ENCODE peak calls at places on chromosomes 6 and 20, in four cellular contexts. D, J, U and X are unnamed samples.

GRCh38 chr20:62818592-62819493 is 2.0 kb downstream of the COL9A3 start:
- DNase-seq in J (no peak), D (no peak), U (peak), X (peak)

GRCh38 chr6:31919624-31920303 is 7.8 kb upstream of the C2 start:
- DNase-seq in U (no peak), D (no peak), J (no peak), X (no peak)

GRCh38 chr6:43396408-43397149 is 27.1 kb upstream of the ZNF318 start:
- DNase-seq in J (no peak), D (no peak), U (no peak), X (no peak)

GRCh38 chr20:7859371-7859802 is 80.9 kb downstream of the HAO1 start:
- DNase-seq in J (no peak), D (no peak), U (peak), X (peak)

GRCh38 chr20:64030371-64031134 is 5.4 kb upstream of the C20orf204 start:
- DNase-seq in J (no peak), U (no peak), D (no peak), X (no peak)

GRCh38 chr20:54144847-54145246 is 28.9 kb downstream of the CYP24A1 start:
- DNase-seq in U (no peak), D (no peak), J (no peak), X (no peak)

GRCh38 chr6:135209803-135210202 is 28.7 kb downstream of the MYB start:
- DNase-seq in J (no peak), D (no peak), U (no peak), X (no peak)

GRCh38 chr20:42611423-42611822 is 578.3 kb downstream of the PTPRT start:
- DNase-seq in J (no peak), D (no peak), U (no peak), X (no peak)

GRCh38 chr6:105024803-105025202 is 67.9 kb downstream of the LIN28B start:
- DNase-seq in J (no peak), U (no peak), D (no peak), X (no peak)

GRCh38 chr20:57707849-57708693 is 1.7 kb downstream of the PMEPA1 start:
- DNase-seq in D (no peak), U (no peak), J (no peak), X (no peak)

GRCh38 chr20:59813126-59813947 is 120.1 kb downstream of the SYCP2 start:
- DNase-seq in D (no peak), J (no peak), U (no peak), X (no peak)

GRCh38 chr6:20830576-20830975 is 296.3 kb downstream of the CDKAL1 start:
- DNase-seq in J (no peak), U (no peak), D (no peak), X (no peak)

GRCh38 chr6:113719056-113719455 is 138.1 kb upstream of the MARCKS start:
- DNase-seq in U (no peak), J (peak), D (no peak), X (no peak)

GRCh38 chr20:57400262-57400701 is 9.1 kb downstream of the RBM38 start:
- DNase-seq in J (no peak), U (no peak), D (no peak), X (no peak)

GRCh38 chr20:4437131-4437530 is 284.6 kb upstream of the PRND start:
- DNase-seq in D (no peak), J (no peak), U (no peak), X (no peak)

GRCh38 chr6:113858067-113858604 is 991 bp downstream of the MARCKS start:
- DNase-seq in J (no peak), U (no peak), D (no peak), X (peak)

GRCh38 chr20:49455691-49456090 is 26.8 kb downstream of the KCNB1 start:
- DNase-seq in U (no peak), J (no peak), D (no peak), X (no peak)

GRCh38 chr20:50415516-50416268 is 94.5 kb upstream of the PTPN1 start:
- DNase-seq in U (peak), J (peak), D (no peak), X (peak)

GRCh38 chr6:153602387-153602786 is 436.7 kb upstream of the OPRM1 start:
- DNase-seq in D (no peak), J (no peak), U (no peak), X (no peak)

GRCh38 chr20:55057779-55058415 is 582.5 kb downstream of the DOK5 start:
- DNase-seq in D (no peak), J (no peak), U (no peak), X (no peak)

GRCh38 chr6:2952557-2953095 is 18.7 kb downstream of the SERPINB6 start:
- DNase-seq in U (peak), J (peak), D (peak), X (peak)

GRCh38 chr6:106334646-106335448 is 9.3 kb upstream of the ATG5 start:
- DNase-seq in J (peak), D (peak), U (peak), X (peak)

GRCh38 chr6:169252805-169253189 is 849 bp downstream of the THBS2 start:
- DNase-seq in J (no peak), D (no peak), U (no peak), X (no peak)

GRCh38 chr20:38186788-38187221 is 21.7 kb upstream of the TGM2 start:
- DNase-seq in J (peak), U (no peak), D (no peak), X (no peak)

GRCh38 chr6:130677766-130678165 is 149.4 kb upstream of the SMLR1 start:
- DNase-seq in J (no peak), U (no peak), D (no peak), X (no peak)

GRCh38 chr6:130677312-130677711 is 149.9 kb upstream of the SMLR1 start:
- DNase-seq in U (no peak), D (no peak), J (no peak), X (no peak)

GRCh38 chr6:130681028-130681427 is 146.2 kb upstream of the SMLR1 start:
- DNase-seq in D (no peak), J (no peak), U (no peak), X (no peak)

GRCh38 chr6:130679684-130680083 is 147.5 kb upstream of the SMLR1 start:
- DNase-seq in U (no peak), D (no peak), J (no peak), X (no peak)

GRCh38 chr6:130680118-130680517 is 147.1 kb upstream of the SMLR1 start:
- DNase-seq in U (no peak), J (no peak), D (no peak), X (no peak)
- TF ChIP-seq ELF1 in U (no peak), J (no peak), D (no peak), X (no peak)

DNA sequence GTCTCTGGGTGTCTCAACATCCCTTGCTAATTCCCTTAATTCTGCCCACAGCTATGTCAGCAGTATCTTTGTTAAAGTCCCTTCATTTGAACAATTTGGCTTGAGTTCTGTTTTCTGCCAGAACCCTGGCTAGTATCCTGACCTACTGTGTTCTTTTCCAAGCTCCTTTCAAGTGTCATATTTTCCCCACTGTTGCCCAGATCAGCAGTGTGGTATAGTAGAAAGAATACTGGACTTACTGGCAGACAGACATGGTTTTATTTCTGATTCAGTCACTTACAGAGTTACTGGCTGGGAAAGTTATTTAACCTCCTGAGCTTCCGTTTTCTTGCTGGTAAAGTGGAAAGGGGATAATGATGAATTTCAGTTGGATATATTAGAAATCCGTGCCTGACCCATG is 39.8 kb upstream of the RAB23 start:
- DNase-seq in D (no peak), J (no peak), U (no peak), X (no peak)
- TF ChIP-seq ELF1 in D (no peak), J (no peak), U (no peak), X (no peak)

GRCh38 chr6:163580311-163581030 is 166.0 kb downstream of the QKI start:
- DNase-seq in U (no peak), J (no peak), D (no peak), X (no peak)

GRCh38 chr6:163583558-163583957 is 169.0 kb downstream of the QKI start:
- DNase-seq in U (peak), D (no peak), J (no peak), X (no peak)

GRCh38 chr6:163577404-163577803 is 162.9 kb downstream of the QKI start:
- DNase-seq in J (no peak), D (no peak), U (no peak), X (no peak)

GRCh38 chr6:163579880-163580295 is 165.4 kb downstream of the QKI start:
- DNase-seq in J (no peak), U (no peak), D (peak), X (no peak)

DNA sequence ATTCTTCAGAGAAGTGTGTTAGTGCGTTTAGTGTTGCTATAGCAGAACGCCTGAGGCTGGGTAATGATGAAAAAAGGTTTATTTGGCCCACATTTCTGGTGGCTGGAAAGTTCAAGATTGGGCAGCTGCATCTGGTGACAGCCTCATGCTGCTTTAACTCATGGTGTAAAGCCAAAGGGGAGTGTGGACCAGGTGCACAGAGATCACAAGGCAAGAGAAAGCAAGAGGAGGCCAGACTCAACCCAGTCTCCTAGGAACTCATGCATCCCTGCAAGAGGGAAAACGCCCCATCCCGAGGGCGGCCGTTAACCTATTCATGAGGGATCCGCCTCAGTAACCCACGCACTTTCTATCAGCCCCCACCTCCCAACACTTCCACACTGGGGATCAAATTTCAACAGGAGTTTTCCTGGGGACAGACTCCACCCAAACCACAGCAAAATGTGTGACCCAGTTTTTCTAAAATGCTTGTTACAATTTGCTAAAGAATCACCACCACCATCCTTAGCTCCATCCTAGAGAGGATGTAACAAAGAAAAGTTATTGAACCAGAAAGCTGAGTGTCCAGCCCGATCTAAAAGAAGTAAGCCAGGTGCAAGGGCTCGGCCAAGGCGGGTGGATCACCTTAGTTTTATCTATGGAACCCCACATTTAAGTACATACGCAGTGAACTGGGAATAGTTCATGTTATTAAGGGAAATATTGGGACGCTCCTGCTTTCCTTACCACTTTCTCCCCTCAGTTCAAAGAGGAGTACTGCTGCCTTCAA is 164.8 kb downstream of the QKI start:
- DNase-seq in U (no peak), D (peak), J (no peak), X (no peak)
- TF ChIP-seq ELF1 in U (no peak), D (no peak), J (no peak), X (no peak)

DNA sequence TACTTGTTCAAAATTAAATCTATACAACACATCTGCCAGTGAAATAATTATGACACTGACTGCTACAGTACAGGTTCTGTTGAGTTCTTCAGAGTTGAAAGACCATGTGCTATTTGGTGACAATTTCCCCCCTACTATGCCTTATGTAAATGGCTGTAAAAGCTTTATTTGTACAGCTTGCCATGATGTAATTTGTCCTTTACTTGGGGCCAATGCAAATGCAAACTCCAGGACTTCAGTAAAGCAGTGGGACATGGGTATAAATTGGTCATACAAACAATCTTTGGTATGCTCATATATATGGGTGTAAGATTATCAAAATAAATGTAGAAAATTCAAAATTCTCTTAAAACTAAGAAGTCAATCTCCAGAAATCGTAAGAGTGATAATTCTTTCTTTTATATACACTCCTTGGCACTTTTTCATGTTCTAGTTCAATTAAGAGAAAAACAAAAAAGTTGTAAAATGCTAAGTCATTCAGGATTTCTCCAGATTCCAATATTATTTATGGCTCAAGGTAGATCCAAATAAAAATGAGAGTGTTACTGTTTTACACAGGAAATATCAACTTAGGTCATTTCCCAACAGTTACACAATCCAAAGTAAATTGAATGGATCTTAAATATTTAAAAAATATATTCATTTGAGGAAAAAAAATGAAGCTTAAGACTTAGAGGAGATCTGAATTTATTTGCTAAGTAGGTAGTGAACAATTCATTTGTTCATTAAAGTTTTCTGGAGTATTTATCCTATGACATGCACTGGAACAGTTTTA is 1310.5 kb upstream of the CITED2 start:
- DNase-seq in U (no peak), D (no peak), J (no peak), X (no peak)
- TF ChIP-seq ELF1 in U (no peak), D (no peak), J (no peak), X (no peak)

DNA sequence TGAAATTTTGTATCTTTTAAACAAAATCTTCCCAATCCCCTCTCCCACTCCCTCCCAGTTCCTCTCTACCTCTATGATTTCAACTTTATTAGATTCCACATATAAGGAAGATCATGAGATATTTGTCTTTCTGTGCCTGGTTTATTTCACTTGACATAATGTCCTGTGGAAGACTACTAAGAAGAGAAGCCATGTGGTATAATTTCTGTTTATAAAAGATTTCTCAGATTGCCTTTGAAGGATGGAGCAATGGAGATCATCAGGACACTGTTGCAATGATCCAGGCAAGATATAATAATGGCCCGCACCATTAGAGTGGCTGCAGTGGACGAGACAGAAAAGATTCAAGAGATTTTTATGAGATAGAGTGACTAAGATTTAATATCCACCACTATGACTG is 13.1 kb downstream of the NRSN1 start:
- DNase-seq in J (no peak), D (no peak), U (no peak), X (peak)
- TF ChIP-seq ELF1 in J (no peak), D (no peak), U (no peak), X (no peak)

DNA sequence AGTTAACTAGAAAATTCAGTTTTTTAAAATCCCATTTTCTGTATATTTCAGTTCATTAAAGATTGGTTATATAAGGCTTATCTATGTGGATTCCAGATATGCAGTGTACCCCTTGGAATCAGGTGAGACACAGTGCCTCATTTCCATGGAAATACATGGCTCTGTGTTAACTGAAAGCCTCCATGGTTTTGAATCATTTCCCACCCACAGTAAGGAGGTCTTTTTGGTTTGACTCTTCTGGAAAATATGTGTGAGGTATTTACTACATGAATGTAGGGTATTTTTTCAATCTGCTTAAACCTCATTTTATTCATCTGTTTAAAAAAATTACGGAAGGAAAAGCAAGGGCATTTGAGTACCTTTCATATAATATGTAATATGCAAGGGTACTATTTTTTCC is 25.5 kb downstream of the RNF144B start:
- DNase-seq in U (no peak), D (no peak), J (no peak), X (no peak)
- TF ChIP-seq ELF1 in U (no peak), D (no peak), J (no peak), X (no peak)

GRCh38 chr20:34337982-34338756 is 24.9 kb upstream of the ITCH start:
- DNase-seq in U (no peak), J (no peak), D (no peak), X (no peak)

GRCh38 chr20:34345426-34345757 is 17.7 kb upstream of the ITCH start:
- DNase-seq in J (no peak), U (no peak), D (no peak), X (no peak)

GRCh38 chr20:34344256-34344637 is 18.8 kb upstream of the ITCH start:
- DNase-seq in J (no peak), D (no peak), U (no peak), X (no peak)

DNA sequence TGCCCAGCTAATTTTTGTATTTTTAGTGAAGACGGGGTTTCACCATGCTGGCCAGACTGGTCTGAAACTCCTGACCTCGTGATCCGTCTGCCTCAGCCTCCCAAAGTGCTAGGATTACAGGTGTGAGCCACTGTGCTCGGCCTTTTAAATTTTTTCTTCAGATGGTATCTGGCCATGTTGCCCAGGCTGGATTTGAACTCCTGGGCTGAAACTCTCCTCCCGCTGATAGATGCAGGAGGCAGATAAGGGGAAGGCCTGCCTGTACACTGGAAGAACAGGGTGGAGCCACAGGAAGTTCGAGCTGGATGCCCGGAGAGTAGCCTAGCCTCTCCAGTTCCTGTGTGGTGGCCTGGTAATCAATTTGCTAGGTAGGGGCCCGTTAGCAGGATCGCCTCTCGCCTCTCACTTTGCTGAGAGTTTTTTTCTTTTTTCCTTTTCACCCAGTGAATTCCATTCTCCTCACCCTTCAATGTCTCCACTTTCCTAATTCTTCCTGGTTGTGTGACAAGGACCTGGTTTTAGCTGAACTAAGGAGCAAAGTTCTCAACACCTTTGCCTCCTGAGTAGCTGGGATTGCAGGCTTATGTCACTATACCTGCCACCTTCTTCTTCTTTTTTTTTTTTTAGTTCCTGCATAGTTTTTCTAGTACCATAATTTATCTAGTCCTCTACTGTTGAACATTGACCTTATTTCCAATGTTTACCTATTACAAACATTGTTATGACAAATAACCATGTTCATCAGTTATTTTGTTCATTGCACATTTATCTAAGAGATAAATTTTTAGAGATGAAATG is 19.4 kb upstream of the ITCH start:
- DNase-seq in U (no peak), J (no peak), D (no peak), X (no peak)
- TF ChIP-seq ELF1 in U (no peak), J (no peak), D (no peak), X (no peak)

DNA sequence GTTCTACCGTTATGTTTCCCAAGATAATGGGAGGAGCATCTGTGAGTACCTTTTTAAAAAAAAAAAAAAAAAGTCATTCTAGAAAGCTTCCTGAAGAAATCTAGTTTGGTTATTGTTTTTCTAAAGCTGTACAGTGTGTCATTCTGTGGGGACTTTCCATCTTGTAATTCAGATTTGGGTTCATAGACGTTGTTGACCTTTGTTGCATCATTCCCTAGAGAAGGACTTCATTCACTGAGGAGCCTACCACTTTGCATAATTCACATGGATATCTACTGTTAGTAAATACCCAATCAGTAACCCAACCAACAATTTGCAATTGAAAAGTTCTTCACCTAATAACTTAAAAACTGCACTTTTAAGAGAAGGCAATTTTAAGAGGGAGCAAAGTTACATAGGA is 60.1 kb downstream of the RPP40 start:
- DNase-seq in U (no peak), J (no peak), D (no peak), X (no peak)
- TF ChIP-seq ELF1 in U (no peak), J (no peak), D (no peak), X (no peak)

GRCh38 chr6:99822741-99823512 is 171.1 kb downstream of the MCHR2 start:
- DNase-seq in U (peak), J (peak), D (peak), X (peak)
- TF ChIP-seq ELF1 in U (no peak), J (no peak), D (no peak), X (no peak)

DNA sequence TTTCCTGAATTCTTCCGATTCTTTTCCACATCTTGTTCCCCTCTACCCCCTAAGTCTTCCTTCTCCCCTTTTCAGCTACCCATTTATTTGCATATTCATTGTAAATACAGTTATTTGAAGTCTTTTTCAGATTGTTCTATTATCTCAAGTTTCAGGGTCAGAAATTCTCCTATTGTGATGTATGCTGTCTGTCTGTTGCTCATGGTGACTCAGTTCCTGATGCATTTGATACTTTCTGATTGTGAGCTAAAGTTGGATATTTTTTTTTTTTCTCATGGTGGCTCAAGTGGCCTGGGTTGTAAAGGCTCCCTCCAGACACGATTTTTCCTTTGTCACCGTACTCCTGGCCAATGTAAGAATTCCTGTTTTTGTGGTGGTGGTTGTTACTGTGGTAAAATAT is 4.9 kb upstream of the PI16 start:
- DNase-seq in D (no peak), U (no peak), J (no peak), X (no peak)
- TF ChIP-seq ELF1 in D (no peak), U (no peak), J (no peak), X (no peak)